ENCODE peak calls at places on chromosome 13, in eight cellular contexts. N, R, E, P, B, G, Y and I are unnamed samples.

GRCh38 chr13:33799950-33800592 is 17.9 kb upstream of the RFC3 start:
- DNase-seq in N (no peak), R (no peak), E (peak; percentile 52), P (no peak), B (peak; percentile 69), G (no peak), Y (peak; percentile 51), I (no peak)

GRCh38 chr13:45769072-45769471 is 67.0 kb downstream of the CBY2 start:
- DNase-seq in N (no peak), R (no peak), E (no peak), P (no peak), B (no peak), G (no peak), Y (no peak), I (no peak)

GRCh38 chr13:27007166-27007565 is 164.4 kb downstream of the USP12 start:
- DNase-seq in N (no peak), R (no peak), E (no peak), P (peak; percentile 40), B (no peak), G (no peak), Y (no peak), I (no peak)

GRCh38 chr13:106182404-106182803 is 353.1 kb downstream of the EFNB2 start:
- DNase-seq in N (no peak), R (no peak), E (peak; percentile 68), P (no peak), B (peak; percentile 83), G (peak; percentile 75), Y (peak; percentile 90), I (peak; percentile 69)

GRCh38 chr13:31045621-31046081 is 113.2 kb downstream of the TEX26 start:
- DNase-seq in N (peak; percentile 55), R (no peak), E (peak; percentile 95), P (no peak), B (peak; percentile 98), G (peak; percentile 91), Y (peak; percentile 95), I (peak; percentile 87)

GRCh38 chr13:73602295-73602694 is 531.9 kb downstream of the KLF12 start:
- DNase-seq in N (no peak), R (no peak), E (no peak), P (no peak), B (peak; percentile 8), G (peak; percentile 56), Y (peak; percentile 73), I (no peak)

GRCh38 chr13:28320884-28321574 is 173.9 kb downstream of the FLT1 start:
- DNase-seq in N (no peak), R (no peak), E (no peak), P (no peak), B (no peak), G (no peak), Y (peak; percentile 62), I (no peak)

GRCh38 chr13:102838982-102839381 is 6.8 kb upstream of the ERCC5 start:
- DNase-seq in N (no peak), R (no peak), E (no peak), P (no peak), B (no peak), G (no peak), Y (no peak), I (no peak)

GRCh38 chr13:54965881-54966280 is 1937.3 kb downstream of the OLFM4 start:
- DNase-seq in N (no peak), R (no peak), E (no peak), P (no peak), B (no peak), G (peak; percentile 7), Y (no peak), I (no peak)

GRCh38 chr13:41589434-41589833 is 132.1 kb downstream of the RGCC start:
- DNase-seq in N (no peak), R (no peak), E (no peak), P (no peak), B (no peak), G (no peak), Y (no peak), I (no peak)

GRCh38 chr13:106471957-106472543 is 63.4 kb downstream of the EFNB2 start:
- DNase-seq in N (no peak), R (no peak), E (peak; percentile 98), P (no peak), B (peak; percentile 87), G (peak; percentile 100), Y (peak; percentile 92), I (peak; percentile 100)